ENCODE peak calls at places on chromosomes 6 and 20, in eight cellular contexts. One of them, this sample, is unnamed.

GRCh38 chr20:3785240-3786125 is 1.1 kb downstream of the CENPB start:
- DNase-seq in H1: no peak
- DNase-seq in fibroblast of lung: no peak
- DNase-seq in left lung: no peak
- DNase-seq in hepatocyte: no peak
- DNase-seq in pancreas: peak; percentile 65
- DNase-seq in tibial nerve: no peak
- DNase-seq in lung: no peak
- DNase-seq in this sample: no peak

GRCh38 chr6:1424306-1424927 is 35.0 kb downstream of the FOXF2 start:
- DNase-seq in tibial nerve: no peak
- DNase-seq in hepatocyte: peak; percentile 73
- DNase-seq in left lung: no peak
- DNase-seq in fibroblast of lung: peak; percentile 83
- DNase-seq in pancreas: peak; percentile 44
- DNase-seq in lung: peak; percentile 64
- DNase-seq in H1: peak; percentile 68
- DNase-seq in this sample: peak; percentile 58

GRCh38 chr6:53287336-53288225 is 61.2 kb downstream of the ELOVL5 start:
- DNase-seq in left lung: no peak
- DNase-seq in fibroblast of lung: no peak
- DNase-seq in hepatocyte: no peak
- DNase-seq in tibial nerve: no peak
- DNase-seq in lung: no peak
- DNase-seq in pancreas: no peak
- DNase-seq in H1: no peak
- DNase-seq in this sample: no peak

GRCh38 chr20:16713056-16713455 is 16.8 kb upstream of the SNRPB2 start:
- DNase-seq in left lung: no peak
- DNase-seq in hepatocyte: no peak
- DNase-seq in pancreas: no peak
- DNase-seq in lung: no peak
- DNase-seq in tibial nerve: no peak
- DNase-seq in fibroblast of lung: no peak
- DNase-seq in H1: no peak
- DNase-seq in this sample: no peak

GRCh38 chr20:856361-856775 is 22.9 kb downstream of the FAM110A start:
- DNase-seq in fibroblast of lung: peak; percentile 51
- DNase-seq in H1: no peak
- DNase-seq in left lung: no peak
- DNase-seq in pancreas: no peak
- DNase-seq in hepatocyte: no peak
- DNase-seq in tibial nerve: no peak
- DNase-seq in lung: no peak
- DNase-seq in this sample: no peak

GRCh38 chr20:38203337-38204003 is 38.4 kb upstream of the TGM2 start:
- DNase-seq in hepatocyte: no peak
- DNase-seq in left lung: peak; percentile 16
- DNase-seq in lung: no peak
- DNase-seq in pancreas: no peak
- DNase-seq in H1: no peak
- DNase-seq in fibroblast of lung: no peak
- DNase-seq in tibial nerve: no peak
- DNase-seq in this sample: no peak

GRCh38 chr20:52110456-52110855 is 81.1 kb downstream of the ZFP64 start:
- DNase-seq in left lung: no peak
- DNase-seq in fibroblast of lung: no peak
- DNase-seq in tibial nerve: no peak
- DNase-seq in H1: no peak
- DNase-seq in hepatocyte: no peak
- DNase-seq in lung: no peak
- DNase-seq in pancreas: no peak
- DNase-seq in this sample: no peak

GRCh38 chr6:89834884-89835792 is 5.5 kb downstream of the CASP8AP2 start:
- DNase-seq in tibial nerve: no peak
- DNase-seq in left lung: no peak
- DNase-seq in lung: no peak
- DNase-seq in hepatocyte: no peak
- DNase-seq in H1: no peak
- DNase-seq in pancreas: no peak
- DNase-seq in fibroblast of lung: no peak
- DNase-seq in this sample: no peak

GRCh38 chr20:32282461-32282860 is 5.0 kb downstream of the KIF3B start:
- DNase-seq in left lung: no peak
- DNase-seq in fibroblast of lung: no peak
- DNase-seq in tibial nerve: no peak
- DNase-seq in lung: no peak
- DNase-seq in H1: no peak
- DNase-seq in hepatocyte: no peak
- DNase-seq in pancreas: peak; percentile 85
- DNase-seq in this sample: no peak

GRCh38 chr6:145736854-145737181 is 1.5 kb upstream of the EPM2A start:
- DNase-seq in fibroblast of lung: peak; percentile 72
- DNase-seq in pancreas: no peak
- DNase-seq in hepatocyte: peak; percentile 32
- DNase-seq in tibial nerve: no peak
- DNase-seq in H1: no peak
- DNase-seq in lung: no peak
- DNase-seq in left lung: no peak
- DNase-seq in this sample: no peak

GRCh38 chr6:147226163-147226724 is 22.0 kb downstream of the STXBP5 start:
- DNase-seq in tibial nerve: no peak
- DNase-seq in H1: no peak
- DNase-seq in pancreas: no peak
- DNase-seq in left lung: no peak
- DNase-seq in fibroblast of lung: no peak
- DNase-seq in lung: no peak
- DNase-seq in hepatocyte: no peak
- DNase-seq in this sample: no peak

GRCh38 chr6:89145461-89145961 is 344 bp upstream of the PM20D2 start:
- DNase-seq in hepatocyte: peak; percentile 29
- DNase-seq in fibroblast of lung: peak; percentile 49
- DNase-seq in left lung: no peak
- DNase-seq in lung: no peak
- DNase-seq in tibial nerve: no peak
- DNase-seq in H1: no peak
- DNase-seq in pancreas: no peak
- DNase-seq in this sample: no peak

GRCh38 chr6:156727715-156728385 is 49.3 kb upstream of the ARID1B start:
- DNase-seq in left lung: no peak
- DNase-seq in H1: no peak
- DNase-seq in pancreas: no peak
- DNase-seq in fibroblast of lung: no peak
- DNase-seq in tibial nerve: no peak
- DNase-seq in lung: no peak
- DNase-seq in hepatocyte: no peak
- DNase-seq in this sample: no peak

GRCh38 chr20:24497851-24498250 is 28.4 kb downstream of the SYNDIG1 start:
- DNase-seq in tibial nerve: no peak
- DNase-seq in hepatocyte: peak; percentile 91
- DNase-seq in lung: no peak
- DNase-seq in left lung: no peak
- DNase-seq in fibroblast of lung: peak; percentile 20
- DNase-seq in H1: no peak
- DNase-seq in pancreas: no peak
- DNase-seq in this sample: no peak

GRCh38 chr6:170134077-170135040 is 156.5 kb downstream of the DLL1 start:
- DNase-seq in tibial nerve: no peak
- DNase-seq in hepatocyte: peak; percentile 34
- DNase-seq in H1: peak; percentile 33
- DNase-seq in pancreas: peak; percentile 58
- DNase-seq in fibroblast of lung: no peak
- DNase-seq in left lung: peak; percentile 29
- DNase-seq in lung: no peak
- DNase-seq in this sample: peak; percentile 60

GRCh38 chr6:27238010-27238983 is 9.2 kb upstream of the PRSS16 start:
- DNase-seq in H1: peak; percentile 77
- DNase-seq in lung: no peak
- DNase-seq in hepatocyte: no peak
- DNase-seq in tibial nerve: no peak
- DNase-seq in pancreas: no peak
- DNase-seq in left lung: peak; percentile 46
- DNase-seq in fibroblast of lung: no peak
- DNase-seq in this sample: no peak

GRCh38 chr20:38449046-38449445 is 13.9 kb upstream of the SNHG17 start:
- DNase-seq in H1: no peak
- DNase-seq in hepatocyte: no peak
- DNase-seq in left lung: no peak
- DNase-seq in fibroblast of lung: no peak
- DNase-seq in pancreas: no peak
- DNase-seq in tibial nerve: no peak
- DNase-seq in lung: no peak
- DNase-seq in this sample: no peak

GRCh38 chr20:44494681-44495080 is 19.0 kb downstream of the TTPAL start:
- DNase-seq in hepatocyte: no peak
- DNase-seq in H1: no peak
- DNase-seq in tibial nerve: no peak
- DNase-seq in left lung: no peak
- DNase-seq in fibroblast of lung: no peak
- DNase-seq in lung: no peak
- DNase-seq in pancreas: no peak
- DNase-seq in this sample: no peak

GRCh38 chr6:44366781-44367180 is 20.7 kb upstream of the CDC5L start:
- DNase-seq in H1: no peak
- DNase-seq in left lung: no peak
- DNase-seq in pancreas: no peak
- DNase-seq in fibroblast of lung: no peak
- DNase-seq in tibial nerve: no peak
- DNase-seq in hepatocyte: no peak
- DNase-seq in lung: no peak
- DNase-seq in this sample: no peak
- H3K27me3 ChIP-seq in H1: no peaks in the 10 kb centered on the region
- H3K27me3 ChIP-seq in left lung: peaks cover 12% of the 10 kb centered on the region
- H3K27me3 ChIP-seq in pancreas: no peaks in the 10 kb centered on the region
- H3K27me3 ChIP-seq in fibroblast of lung: peaks cover 8% of the 10 kb centered on the region
- H3K27me3 ChIP-seq in tibial nerve: no peaks in the 10 kb centered on the region
- H3K27me3 ChIP-seq in hepatocyte: no peaks in the 10 kb centered on the region
- H3K27me3 ChIP-seq in lung: no peaks in the 10 kb centered on the region
- H3K27me3 ChIP-seq in this sample: no peaks in the 10 kb centered on the region

GRCh38 chr6:68638225-68638900 is 3.3 kb downstream of the ADGRB3 start:
- DNase-seq in hepatocyte: peak; percentile 55
- DNase-seq in fibroblast of lung: peak; percentile 74
- DNase-seq in H1: peak; percentile 52
- DNase-seq in tibial nerve: no peak
- DNase-seq in pancreas: peak; percentile 22
- DNase-seq in left lung: no peak
- DNase-seq in lung: no peak
- DNase-seq in this sample: peak; percentile 27

GRCh38 chr6:68639211-68639610 is 4.1 kb downstream of the ADGRB3 start:
- DNase-seq in lung: no peak
- DNase-seq in left lung: no peak
- DNase-seq in tibial nerve: no peak
- DNase-seq in H1: no peak
- DNase-seq in pancreas: no peak
- DNase-seq in hepatocyte: no peak
- DNase-seq in fibroblast of lung: no peak
- DNase-seq in this sample: no peak

GRCh38 chr6:68640506-68640875 is 5.4 kb downstream of the ADGRB3 start:
- DNase-seq in fibroblast of lung: no peak
- DNase-seq in tibial nerve: no peak
- DNase-seq in pancreas: no peak
- DNase-seq in hepatocyte: no peak
- DNase-seq in lung: no peak
- DNase-seq in left lung: no peak
- DNase-seq in H1: no peak
- DNase-seq in this sample: no peak

GRCh38 chr6:68641172-68641571 is 6.1 kb downstream of the ADGRB3 start:
- DNase-seq in H1: no peak
- DNase-seq in fibroblast of lung: no peak
- DNase-seq in hepatocyte: no peak
- DNase-seq in tibial nerve: no peak
- DNase-seq in pancreas: no peak
- DNase-seq in left lung: no peak
- DNase-seq in lung: no peak
- DNase-seq in this sample: no peak

DNA sequence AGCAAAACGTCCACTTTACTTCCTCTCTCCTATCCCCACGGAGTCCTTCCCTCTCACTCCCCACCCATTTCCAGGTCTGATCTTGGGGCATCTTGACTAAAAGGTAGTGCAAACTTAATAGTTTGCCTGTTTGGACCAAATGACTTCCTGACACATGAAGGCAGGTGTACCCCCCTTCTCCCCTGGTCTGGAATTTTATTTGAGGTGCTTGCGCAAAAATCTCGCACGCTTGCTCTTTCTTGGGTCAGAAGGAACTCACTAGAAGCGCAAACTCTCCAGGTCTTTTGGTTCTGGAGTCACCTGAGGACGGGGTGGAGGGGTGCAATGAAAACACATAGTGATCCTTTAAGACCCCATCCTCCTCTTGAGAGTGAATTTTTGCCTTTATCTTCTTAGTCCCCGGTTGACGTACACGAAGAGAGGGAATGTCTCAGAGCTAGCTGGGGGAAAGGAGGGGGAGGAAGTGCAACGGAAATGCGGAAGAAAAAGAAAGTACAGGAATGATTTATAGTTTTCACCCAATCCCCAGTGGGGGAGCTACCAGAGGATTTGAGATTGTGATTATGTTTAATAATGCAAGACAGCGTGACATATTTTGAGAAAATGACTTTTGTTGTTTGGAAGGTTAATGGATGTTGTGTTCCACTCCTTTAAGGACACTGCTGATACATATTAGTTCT is 4.9 kb downstream of the ADGRB3 start:
- DNase-seq in lung: no peak
- DNase-seq in fibroblast of lung: peak; percentile 13
- DNase-seq in left lung: no peak
- DNase-seq in tibial nerve: no peak
- DNase-seq in H1: peak; percentile 42
- DNase-seq in pancreas: no peak
- DNase-seq in hepatocyte: no peak
- DNase-seq in this sample: no peak
- H3K27me3 ChIP-seq in lung: no peaks in the 10 kb centered on the region
- H3K27me3 ChIP-seq in fibroblast of lung: peaks cover 9% of the 10 kb centered on the region
- H3K27me3 ChIP-seq in left lung: peaks cover 40% of the 10 kb centered on the region
- H3K27me3 ChIP-seq in tibial nerve: no peaks in the 10 kb centered on the region
- H3K27me3 ChIP-seq in H1: peaks cover 13% of the 10 kb centered on the region
- H3K27me3 ChIP-seq in pancreas: no peaks in the 10 kb centered on the region
- H3K27me3 ChIP-seq in hepatocyte: peaks cover 52% of the 10 kb centered on the region
- H3K27me3 ChIP-seq in this sample: no peaks in the 10 kb centered on the region

GRCh38 chr20:42979720-42980119 is 210.0 kb downstream of the PTPRT start:
- DNase-seq in tibial nerve: no peak
- DNase-seq in fibroblast of lung: no peak
- DNase-seq in H1: no peak
- DNase-seq in pancreas: no peak
- DNase-seq in lung: no peak
- DNase-seq in hepatocyte: no peak
- DNase-seq in left lung: no peak
- DNase-seq in this sample: no peak
- H3K27me3 ChIP-seq in tibial nerve: no peaks in the 10 kb centered on the region
- H3K27me3 ChIP-seq in fibroblast of lung: no peaks in the 10 kb centered on the region
- H3K27me3 ChIP-seq in H1: no peaks in the 10 kb centered on the region
- H3K27me3 ChIP-seq in pancreas: no peaks in the 10 kb centered on the region
- H3K27me3 ChIP-seq in lung: no peaks in the 10 kb centered on the region
- H3K27me3 ChIP-seq in hepatocyte: peaks cover 5% of the 10 kb centered on the region
- H3K27me3 ChIP-seq in left lung: peaks cover 13% of the 10 kb centered on the region
- H3K27me3 ChIP-seq in this sample: no peaks in the 10 kb centered on the region

DNA sequence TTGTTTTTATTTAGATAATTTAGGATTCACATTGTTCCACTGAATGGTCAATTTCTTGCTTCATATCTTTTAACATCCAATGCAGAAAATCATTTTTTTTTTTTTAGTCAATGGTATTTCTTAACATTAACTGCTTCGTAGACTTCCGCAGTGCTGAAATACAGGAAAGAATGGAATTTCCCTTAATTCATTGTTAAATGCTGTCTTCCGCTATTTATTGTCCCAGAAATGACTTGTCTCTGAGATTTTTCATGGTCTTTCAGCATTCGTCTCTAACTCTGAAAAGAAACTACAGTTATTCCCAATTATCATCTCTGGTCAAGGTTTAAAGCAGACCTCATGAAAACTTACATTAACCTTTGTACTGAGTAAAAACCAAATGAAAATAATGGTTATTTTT is 1029.1 kb upstream of the MANEA start:
- DNase-seq in lung: no peak
- DNase-seq in tibial nerve: no peak
- DNase-seq in H1: no peak
- DNase-seq in pancreas: no peak
- DNase-seq in fibroblast of lung: no peak
- DNase-seq in left lung: no peak
- DNase-seq in hepatocyte: no peak
- DNase-seq in this sample: no peak
- H3K27me3 ChIP-seq in lung: no peaks in the 10 kb centered on the region
- H3K27me3 ChIP-seq in tibial nerve: no peaks in the 10 kb centered on the region
- H3K27me3 ChIP-seq in H1: no peaks in the 10 kb centered on the region
- H3K27me3 ChIP-seq in pancreas: no peaks in the 10 kb centered on the region
- H3K27me3 ChIP-seq in fibroblast of lung: no peaks in the 10 kb centered on the region
- H3K27me3 ChIP-seq in left lung: no peaks in the 10 kb centered on the region
- H3K27me3 ChIP-seq in hepatocyte: no peaks in the 10 kb centered on the region
- H3K27me3 ChIP-seq in this sample: no peaks in the 10 kb centered on the region